ENCODE peak calls at places on chromosomes 4 and X, in nine cellular contexts. W, M, L, T, R, B, A, U and V are unnamed samples.
A peak's percentile ranks its signal among the peaks of the same experiment; 100 is the strongest.

GRCh38 chr4:121072836-121073362 is 564 bp upstream of the NDNF start:
- DNase-seq in W (peak; percentile 80), M (no peak), L (peak; percentile 57), T (no peak), R (no peak), B (peak; percentile 37), A (no peak), U (no peak), V (no peak)

GRCh38 chr4:17066972-17067371 is 168.5 kb upstream of the LDB2 start:
- DNase-seq in W (no peak), M (no peak), L (no peak), T (no peak), R (peak; percentile 82), B (no peak), A (peak; percentile 88), U (peak; percentile 92), V (no peak)

GRCh38 chrX:154349359-154349935 is 25.0 kb downstream of the FLNA start:
- DNase-seq in W (no peak), M (no peak), L (no peak), T (no peak), R (no peak), B (no peak), A (no peak), U (no peak), V (no peak)

GRCh38 chrX:153701706-153702105 is 14.0 kb downstream of the SLC6A8 start:
- DNase-seq in W (no peak), M (no peak), L (no peak), T (no peak), R (no peak), B (no peak), A (no peak), U (no peak), V (no peak)

GRCh38 chr4:25807101-25807728 is 55.6 kb downstream of the SEL1L3 start:
- DNase-seq in W (no peak), M (no peak), L (no peak), T (no peak), R (no peak), B (no peak), A (no peak), U (no peak), V (no peak)

GRCh38 chr4:153593166-153593565 is 90.9 kb upstream of the TLR2 start:
- DNase-seq in W (peak; percentile 38), M (no peak), L (no peak), T (no peak), R (no peak), B (no peak), A (peak; percentile 5), U (no peak), V (no peak)

GRCh38 chr4:149923736-149924135 is 108.1 kb upstream of the IQCM start:
- DNase-seq in W (no peak), M (no peak), L (no peak), T (no peak), R (no peak), B (no peak), A (no peak), U (no peak), V (no peak)

GRCh38 chr4:156169011-156169410 is 215.3 kb upstream of the CTSO start:
- DNase-seq in W (peak; percentile 82), M (peak; percentile 26), L (peak; percentile 40), T (no peak), R (peak; percentile 90), B (peak; percentile 48), A (peak; percentile 85), U (peak; percentile 94), V (no peak)

GRCh38 chr4:161714022-161714751 is 449.6 kb downstream of the FSTL5 start:
- DNase-seq in W (no peak), M (no peak), L (no peak), T (no peak), R (peak; percentile 80), B (no peak), A (peak; percentile 71), U (peak; percentile 0), V (no peak)

GRCh38 chr4:37073226-37073840 is 171.2 kb upstream of the NWD2 start:
- DNase-seq in W (no peak), M (no peak), L (no peak), T (no peak), R (no peak), B (no peak), A (no peak), U (no peak), V (no peak)

GRCh38 chrX:110188701-110189558 is 129.0 kb downstream of the AMMECR1 start:
- DNase-seq in W (no peak), M (no peak), L (no peak), T (no peak), R (no peak), B (no peak), A (peak; percentile 16), U (no peak), V (no peak)

GRCh38 chrX:111445485-111445884 is 33.5 kb upstream of the DCX start:
- DNase-seq in W (peak; percentile 55), M (peak; percentile 35), L (no peak), T (no peak), R (peak; percentile 7), B (peak; percentile 2), A (peak; percentile 35), U (peak; percentile 46), V (no peak)

GRCh38 chrX:16722481-16722880 is 3.1 kb downstream of the SYAP1 start:
- DNase-seq in W (no peak), M (no peak), L (no peak), T (no peak), R (no peak), B (no peak), A (no peak), U (no peak), V (no peak)

GRCh38 chr4:167238226-167238625 is 3.9 kb upstream of the SPOCK3 start:
- DNase-seq in W (no peak), M (no peak), L (no peak), T (no peak), R (no peak), B (no peak), A (no peak), U (no peak), V (no peak)

GRCh38 chr4:87525636-87526035 is 3.5 kb downstream of the SPARCL1 start:
- DNase-seq in W (peak; percentile 75), M (peak; percentile 3), L (no peak), T (no peak), R (peak; percentile 87), B (no peak), A (peak; percentile 20), U (peak; percentile 80), V (no peak)

GRCh38 chrX:71872542-71873458 is 37.8 kb upstream of the NHSL2 start:
- DNase-seq in W (no peak), M (no peak), L (no peak), T (no peak), R (no peak), B (no peak), A (no peak), U (no peak), V (no peak)

GRCh38 chr4:71095141-71095939 is 101.9 kb downstream of the DCK start:
- DNase-seq in W (no peak), M (no peak), L (no peak), T (no peak), R (peak; percentile 20), B (no peak), A (no peak), U (no peak), V (no peak)

GRCh38 chr4:53943345-53944085 is 120.9 kb downstream of the CHIC2 start:
- DNase-seq in W (no peak), M (no peak), L (no peak), T (no peak), R (peak; percentile 71), B (no peak), A (peak; percentile 73), U (peak; percentile 85), V (no peak)

GRCh38 chrX:124231454-124231853 is 101.0 kb upstream of the TEX13D start:
- DNase-seq in W (no peak), M (no peak), L (no peak), T (no peak), R (no peak), B (no peak), A (no peak), U (no peak), V (no peak)

GRCh38 chrX:123330229-123330942 is 146.3 kb downstream of the GRIA3 start:
- DNase-seq in W (no peak), M (no peak), L (no peak), T (no peak), R (no peak), B (no peak), A (no peak), U (no peak), V (no peak)

GRCh38 chr4:41390661-41391060 is 133.9 kb downstream of the UCHL1 start:
- DNase-seq in W (no peak), M (no peak), L (no peak), T (no peak), R (no peak), B (no peak), A (no peak), U (no peak), V (no peak)

GRCh38 chr4:6343950-6344408 is 74.3 kb downstream of the WFS1 start:
- DNase-seq in W (peak; percentile 23), M (no peak), L (no peak), T (no peak), R (peak; percentile 63), B (no peak), A (peak; percentile 36), U (peak; percentile 54), V (no peak)

GRCh38 chr4:184591070-184591677 is 58.1 kb downstream of the CASP3 start:
- DNase-seq in W (no peak), M (no peak), L (no peak), T (no peak), R (no peak), B (no peak), A (no peak), U (no peak), V (no peak)

GRCh38 chr4:100889401-100889800 is 371.6 kb upstream of the EMCN start:
- DNase-seq in W (no peak), M (no peak), L (no peak), T (no peak), R (no peak), B (no peak), A (no peak), U (no peak), V (no peak)

GRCh38 chr4:17166954-17167353 is 268.5 kb upstream of the LDB2 start:
- DNase-seq in W (no peak), M (no peak), L (no peak), T (no peak), R (no peak), B (no peak), A (no peak), U (peak; percentile 84), V (no peak)

GRCh38 chr4:12379191-12379590 is 950.5 kb upstream of the HS3ST1 start:
- DNase-seq in W (no peak), M (no peak), L (no peak), T (no peak), R (no peak), B (no peak), A (no peak), U (no peak), V (no peak)

GRCh38 chr4:149371021-149371420 is 444.6 kb downstream of the IQCM start:
- DNase-seq in W (peak; percentile 38), M (peak; percentile 42), L (no peak), T (no peak), R (peak; percentile 82), B (no peak), A (peak; percentile 79), U (peak; percentile 78), V (no peak)

GRCh38 chrX:134846042-134846441 is 144.7 kb upstream of the SMIM10 start:
- DNase-seq in W (no peak), M (no peak), L (no peak), T (no peak), R (no peak), B (no peak), A (no peak), U (no peak), V (no peak)

GRCh38 chrX:3743821-3744439 is 30.5 kb upstream of the PRKX start:
- DNase-seq in W (no peak), M (no peak), L (no peak), T (no peak), R (no peak), B (no peak), A (no peak), U (no peak), V (no peak)